ENCODE peak calls at places on chromosome 16, in ten cellular contexts. One of them, this sample, is unnamed.

GRCh38 chr16:17451835-17452234 is 18.9 kb downstream of the XYLT1 start:
- DNase-seq in pancreas: no peak
- DNase-seq in omental fat pad: no peak
- DNase-seq in fibroblast of mammary gland: no peak
- DNase-seq in body of pancreas: no peak
- DNase-seq in heart left ventricle: no peak
- DNase-seq in AG10803: no peak
- DNase-seq in foreskin fibroblast: no peak
- DNase-seq in fibroblast of pulmonary artery: no peak
- DNase-seq in AG09319: no peak
- DNase-seq in this sample: no peak

GRCh38 chr16:50040710-50041109 is 15.7 kb downstream of the CNEP1R1 start:
- DNase-seq in pancreas: no peak
- DNase-seq in AG10803: no peak
- DNase-seq in fibroblast of mammary gland: no peak
- DNase-seq in body of pancreas: no peak
- DNase-seq in omental fat pad: no peak
- DNase-seq in heart left ventricle: no peak
- DNase-seq in AG09319: no peak
- DNase-seq in foreskin fibroblast: no peak
- DNase-seq in fibroblast of pulmonary artery: no peak
- DNase-seq in this sample: peak; percentile 79

GRCh38 chr16:86975445-86975844 is 341.7 kb downstream of the C16orf95 start:
- DNase-seq in heart left ventricle: no peak
- DNase-seq in omental fat pad: no peak
- DNase-seq in pancreas: no peak
- DNase-seq in AG10803: peak; percentile 49
- DNase-seq in body of pancreas: peak; percentile 31
- DNase-seq in fibroblast of mammary gland: peak; percentile 95
- DNase-seq in fibroblast of pulmonary artery: peak; percentile 91
- DNase-seq in AG09319: no peak
- DNase-seq in foreskin fibroblast: peak; percentile 87
- DNase-seq in this sample: no peak

GRCh38 chr16:27222499-27223225 is 19.3 kb downstream of the KDM8 start:
- DNase-seq in pancreas: peak; percentile 57
- DNase-seq in omental fat pad: no peak
- DNase-seq in AG10803: peak; percentile 91
- DNase-seq in fibroblast of pulmonary artery: peak; percentile 74
- DNase-seq in AG09319: peak; percentile 25
- DNase-seq in heart left ventricle: peak; percentile 82
- DNase-seq in foreskin fibroblast: peak; percentile 80
- DNase-seq in fibroblast of mammary gland: peak; percentile 63
- DNase-seq in body of pancreas: peak; percentile 53
- DNase-seq in this sample: no peak

GRCh38 chr16:54487933-54488332 is 201.3 kb upstream of the IRX3 start:
- DNase-seq in foreskin fibroblast: no peak
- DNase-seq in omental fat pad: no peak
- DNase-seq in heart left ventricle: peak; percentile 70
- DNase-seq in fibroblast of mammary gland: no peak
- DNase-seq in AG10803: no peak
- DNase-seq in fibroblast of pulmonary artery: no peak
- DNase-seq in body of pancreas: no peak
- DNase-seq in AG09319: no peak
- DNase-seq in pancreas: no peak
- DNase-seq in this sample: no peak

GRCh38 chr16:85222151-85222863 is 110.0 kb upstream of the CIBAR2 start:
- DNase-seq in AG10803: no peak
- DNase-seq in foreskin fibroblast: no peak
- DNase-seq in omental fat pad: no peak
- DNase-seq in fibroblast of mammary gland: no peak
- DNase-seq in fibroblast of pulmonary artery: no peak
- DNase-seq in AG09319: no peak
- DNase-seq in body of pancreas: no peak
- DNase-seq in heart left ventricle: no peak
- DNase-seq in pancreas: no peak
- DNase-seq in this sample: no peak

GRCh38 chr16:79628501-79628975 is 28.0 kb upstream of the MAF start:
- DNase-seq in fibroblast of mammary gland: peak; percentile 22
- DNase-seq in AG10803: no peak
- DNase-seq in AG09319: no peak
- DNase-seq in body of pancreas: no peak
- DNase-seq in pancreas: no peak
- DNase-seq in foreskin fibroblast: no peak
- DNase-seq in heart left ventricle: no peak
- DNase-seq in fibroblast of pulmonary artery: peak; percentile 7
- DNase-seq in omental fat pad: no peak
- DNase-seq in this sample: no peak

GRCh38 chr16:30637952-30638351 is 12.8 kb upstream of the PRR14 start:
- DNase-seq in heart left ventricle: no peak
- DNase-seq in fibroblast of pulmonary artery: peak; percentile 67
- DNase-seq in pancreas: no peak
- DNase-seq in AG09319: no peak
- DNase-seq in body of pancreas: no peak
- DNase-seq in AG10803: peak; percentile 58
- DNase-seq in fibroblast of mammary gland: peak; percentile 68
- DNase-seq in omental fat pad: no peak
- DNase-seq in foreskin fibroblast: peak; percentile 79
- DNase-seq in this sample: no peak

GRCh38 chr16:28935333-28935732 is 3.6 kb downstream of the CD19 start:
- DNase-seq in pancreas: no peak
- DNase-seq in fibroblast of mammary gland: peak; percentile 25
- DNase-seq in AG10803: no peak
- DNase-seq in heart left ventricle: no peak
- DNase-seq in foreskin fibroblast: no peak
- DNase-seq in omental fat pad: no peak
- DNase-seq in AG09319: no peak
- DNase-seq in fibroblast of pulmonary artery: no peak
- DNase-seq in body of pancreas: no peak
- DNase-seq in this sample: no peak

GRCh38 chr16:80063028-80063767 is 462.7 kb upstream of the MAF start:
- DNase-seq in foreskin fibroblast: no peak
- DNase-seq in AG09319: no peak
- DNase-seq in pancreas: no peak
- DNase-seq in fibroblast of mammary gland: no peak
- DNase-seq in body of pancreas: no peak
- DNase-seq in AG10803: peak; percentile 16
- DNase-seq in heart left ventricle: no peak
- DNase-seq in omental fat pad: no peak
- DNase-seq in fibroblast of pulmonary artery: no peak
- DNase-seq in this sample: no peak

GRCh38 chr16:55323637-55324490 is at the start of gene IRX6:
- DNase-seq in fibroblast of mammary gland: peak; percentile 12
- DNase-seq in body of pancreas: peak; percentile 25
- DNase-seq in fibroblast of pulmonary artery: no peak
- DNase-seq in foreskin fibroblast: peak; percentile 6
- DNase-seq in AG09319: no peak
- DNase-seq in AG10803: peak; percentile 35
- DNase-seq in pancreas: peak; percentile 28
- DNase-seq in heart left ventricle: peak; percentile 86
- DNase-seq in omental fat pad: no peak
- DNase-seq in this sample: peak; percentile 46

GRCh38 chr16:2790631-2791030 is 3.3 kb upstream of the PRSS33 start:
- DNase-seq in AG10803: no peak
- DNase-seq in foreskin fibroblast: no peak
- DNase-seq in pancreas: no peak
- DNase-seq in fibroblast of pulmonary artery: no peak
- DNase-seq in AG09319: no peak
- DNase-seq in body of pancreas: no peak
- DNase-seq in fibroblast of mammary gland: no peak
- DNase-seq in omental fat pad: no peak
- DNase-seq in heart left ventricle: no peak
- DNase-seq in this sample: no peak

GRCh38 chr16:74726736-74727135 is 26.1 kb upstream of the MLKL start:
- DNase-seq in omental fat pad: no peak
- DNase-seq in heart left ventricle: no peak
- DNase-seq in fibroblast of mammary gland: peak; percentile 40
- DNase-seq in body of pancreas: no peak
- DNase-seq in pancreas: no peak
- DNase-seq in AG10803: no peak
- DNase-seq in fibroblast of pulmonary artery: no peak
- DNase-seq in AG09319: no peak
- DNase-seq in foreskin fibroblast: peak; percentile 41
- DNase-seq in this sample: no peak
- TF ChIP-seq CTCF in omental fat pad: no peak
- TF ChIP-seq CTCF in heart left ventricle: peak; percentile 16
- TF ChIP-seq CTCF in fibroblast of mammary gland: peak; percentile 61
- TF ChIP-seq CTCF in body of pancreas: peak; percentile 26
- TF ChIP-seq CTCF in pancreas: no peak
- TF ChIP-seq CTCF in AG10803: peak; percentile 38
- TF ChIP-seq CTCF in fibroblast of pulmonary artery: peak; percentile 46
- TF ChIP-seq CTCF in AG09319: peak; percentile 18
- TF ChIP-seq CTCF in foreskin fibroblast: peak; percentile 27
- TF ChIP-seq CTCF in this sample: no peak

GRCh38 chr16:89061086-89061485 is 32.6 kb upstream of the ACSF3 start:
- DNase-seq in fibroblast of mammary gland: no peak
- DNase-seq in heart left ventricle: no peak
- DNase-seq in AG10803: no peak
- DNase-seq in omental fat pad: no peak
- DNase-seq in pancreas: no peak
- DNase-seq in AG09319: no peak
- DNase-seq in body of pancreas: no peak
- DNase-seq in foreskin fibroblast: no peak
- DNase-seq in fibroblast of pulmonary artery: no peak
- DNase-seq in this sample: no peak

GRCh38 chr16:89061590-89062380 is 31.9 kb upstream of the ACSF3 start:
- DNase-seq in AG09319: no peak
- DNase-seq in foreskin fibroblast: no peak
- DNase-seq in fibroblast of pulmonary artery: no peak
- DNase-seq in AG10803: no peak
- DNase-seq in heart left ventricle: no peak
- DNase-seq in fibroblast of mammary gland: no peak
- DNase-seq in body of pancreas: no peak
- DNase-seq in pancreas: no peak
- DNase-seq in omental fat pad: no peak
- DNase-seq in this sample: no peak

GRCh38 chr16:89058812-89059211 is 34.8 kb upstream of the ACSF3 start:
- DNase-seq in omental fat pad: no peak
- DNase-seq in pancreas: no peak
- DNase-seq in AG10803: no peak
- DNase-seq in fibroblast of pulmonary artery: no peak
- DNase-seq in fibroblast of mammary gland: no peak
- DNase-seq in body of pancreas: no peak
- DNase-seq in AG09319: no peak
- DNase-seq in heart left ventricle: no peak
- DNase-seq in foreskin fibroblast: no peak
- DNase-seq in this sample: no peak

GRCh38 chr16:89062389-89063345 is 31.0 kb upstream of the ACSF3 start:
- DNase-seq in pancreas: no peak
- DNase-seq in fibroblast of pulmonary artery: no peak
- DNase-seq in body of pancreas: no peak
- DNase-seq in AG10803: no peak
- DNase-seq in AG09319: no peak
- DNase-seq in omental fat pad: no peak
- DNase-seq in fibroblast of mammary gland: no peak
- DNase-seq in foreskin fibroblast: no peak
- DNase-seq in heart left ventricle: no peak
- DNase-seq in this sample: no peak

DNA sequence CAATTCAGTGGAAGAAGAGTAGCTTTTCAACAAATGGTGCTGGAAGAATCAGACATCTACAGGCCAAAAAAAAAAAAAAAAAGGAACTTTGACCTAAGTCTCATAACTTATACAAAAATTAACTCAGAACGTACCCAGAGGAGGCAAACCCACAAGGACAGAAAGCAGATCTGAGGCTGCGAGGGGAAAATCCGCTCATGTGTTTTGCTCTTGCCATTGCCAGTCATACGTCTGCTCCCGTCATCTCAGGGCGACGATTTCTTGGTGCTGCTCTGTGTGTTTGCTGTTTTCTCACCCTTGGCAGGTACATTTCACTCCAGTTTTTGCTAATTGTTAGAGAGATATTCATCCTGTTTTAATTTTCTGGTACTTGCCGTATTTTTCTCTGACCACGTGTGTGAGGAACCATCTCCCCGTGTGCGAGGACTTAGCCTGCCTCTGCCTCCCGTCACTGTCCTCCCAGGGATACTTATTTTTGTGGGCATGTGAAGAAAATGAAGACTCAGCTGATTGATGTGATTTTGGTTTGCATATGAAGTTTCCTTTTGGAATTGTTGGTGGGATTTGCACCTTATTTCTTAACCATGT is 33.4 kb upstream of the ACSF3 start:
- DNase-seq in body of pancreas: no peak
- DNase-seq in omental fat pad: no peak
- DNase-seq in AG09319: no peak
- DNase-seq in fibroblast of pulmonary artery: no peak
- DNase-seq in AG10803: no peak
- DNase-seq in foreskin fibroblast: no peak
- DNase-seq in fibroblast of mammary gland: no peak
- DNase-seq in pancreas: no peak
- DNase-seq in heart left ventricle: no peak
- DNase-seq in this sample: no peak
- TF ChIP-seq CTCF in body of pancreas: no peak
- TF ChIP-seq CTCF in omental fat pad: no peak
- TF ChIP-seq CTCF in AG09319: no peak
- TF ChIP-seq CTCF in fibroblast of pulmonary artery: no peak
- TF ChIP-seq CTCF in AG10803: no peak
- TF ChIP-seq CTCF in foreskin fibroblast: no peak
- TF ChIP-seq CTCF in fibroblast of mammary gland: no peak
- TF ChIP-seq CTCF in pancreas: no peak
- TF ChIP-seq CTCF in heart left ventricle: no peak
- TF ChIP-seq CTCF in this sample: no peak

DNA sequence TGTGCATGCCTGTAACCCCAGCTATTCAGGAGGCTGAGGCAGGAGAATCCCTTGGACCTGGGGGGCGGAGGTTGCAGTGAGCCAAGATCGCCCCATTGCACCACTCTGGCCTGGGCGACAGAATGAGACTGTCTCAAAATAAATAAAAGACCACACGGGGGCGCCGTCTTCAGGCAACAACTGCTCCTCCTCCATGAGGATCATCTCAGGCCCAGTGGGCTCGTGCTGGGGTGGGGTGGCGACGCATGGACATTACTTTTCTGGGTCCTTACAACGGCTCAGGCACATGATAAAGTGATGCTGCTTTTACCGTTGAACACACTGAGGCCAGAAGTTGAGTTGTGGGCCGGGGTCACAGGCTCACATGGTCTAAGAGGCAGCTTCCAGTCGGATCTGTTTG is 56.2 kb downstream of the PRMT7 start:
- DNase-seq in pancreas: peak; percentile 24
- DNase-seq in AG09319: peak; percentile 3
- DNase-seq in foreskin fibroblast: peak; percentile 51
- DNase-seq in body of pancreas: no peak
- DNase-seq in omental fat pad: peak; percentile 48
- DNase-seq in heart left ventricle: no peak
- DNase-seq in AG10803: peak; percentile 30
- DNase-seq in fibroblast of mammary gland: peak; percentile 38
- DNase-seq in fibroblast of pulmonary artery: peak; percentile 41
- DNase-seq in this sample: peak; percentile 34
- TF ChIP-seq CTCF in pancreas: no peak
- TF ChIP-seq CTCF in AG09319: peak; percentile 39
- TF ChIP-seq CTCF in foreskin fibroblast: peak; percentile 5
- TF ChIP-seq CTCF in body of pancreas: no peak
- TF ChIP-seq CTCF in omental fat pad: no peak
- TF ChIP-seq CTCF in heart left ventricle: peak; percentile 57
- TF ChIP-seq CTCF in AG10803: peak; percentile 43
- TF ChIP-seq CTCF in fibroblast of mammary gland: peak; percentile 41
- TF ChIP-seq CTCF in fibroblast of pulmonary artery: peak; percentile 37
- TF ChIP-seq CTCF in this sample: peak; percentile 12

DNA sequence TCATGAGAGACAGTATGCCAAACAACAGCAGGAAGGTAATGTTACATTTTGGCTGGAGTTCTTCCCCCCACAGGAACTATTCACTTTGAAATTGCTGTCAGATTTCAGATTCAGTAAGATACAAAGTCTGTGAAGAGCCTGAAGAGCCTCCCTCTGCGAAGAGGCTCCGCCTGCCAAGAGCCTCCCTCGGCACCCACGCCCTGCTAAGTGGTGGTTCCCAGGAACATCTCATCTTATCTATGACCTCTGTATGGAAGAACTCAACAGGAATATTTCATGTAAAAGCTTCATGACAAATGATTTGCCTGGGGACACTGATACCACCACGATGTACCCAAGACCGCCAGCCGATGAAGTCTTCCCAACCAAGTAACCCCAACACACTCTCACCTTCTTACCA is 3.2 kb downstream of the ZC3H7A start:
- DNase-seq in foreskin fibroblast: peak; percentile 35
- DNase-seq in pancreas: no peak
- DNase-seq in fibroblast of mammary gland: no peak
- DNase-seq in heart left ventricle: no peak
- DNase-seq in body of pancreas: no peak
- DNase-seq in AG10803: no peak
- DNase-seq in omental fat pad: no peak
- DNase-seq in AG09319: no peak
- DNase-seq in fibroblast of pulmonary artery: no peak
- DNase-seq in this sample: no peak
- TF ChIP-seq CTCF in foreskin fibroblast: no peak
- TF ChIP-seq CTCF in pancreas: no peak
- TF ChIP-seq CTCF in fibroblast of mammary gland: no peak
- TF ChIP-seq CTCF in heart left ventricle: no peak
- TF ChIP-seq CTCF in body of pancreas: no peak
- TF ChIP-seq CTCF in AG10803: no peak
- TF ChIP-seq CTCF in omental fat pad: no peak
- TF ChIP-seq CTCF in AG09319: no peak
- TF ChIP-seq CTCF in fibroblast of pulmonary artery: no peak
- TF ChIP-seq CTCF in this sample: no peak

This sample was measured in thyroid gland.